ENCODE peak calls at places on chromosomes 12 and 14, in seven cellular contexts. One of them, this sample, is unnamed.

GRCh38 chr12:94180558-94181296 is 32.4 kb downstream of the PLXNC1 start:
- DNase-seq in activated CD8-positive, alpha-beta memory T cell treated with anti-CD3 and anti-CD28 coated beads for 4 hours: peak
- DNase-seq in thoracic aorta: no peak
- DNase-seq in WERI-Rb-1: no peak
- DNase-seq in activated gamma-delta T cell: no peak
- DNase-seq in substantia nigra: no peak
- DNase-seq in AG08395: no peak
- DNase-seq in this sample: no peak

GRCh38 chr12:28941248-28941647 is 207.8 kb upstream of the FAR2 start:
- DNase-seq in thoracic aorta: no peak
- DNase-seq in AG08395: peak
- DNase-seq in WERI-Rb-1: no peak
- DNase-seq in activated gamma-delta T cell: no peak
- DNase-seq in substantia nigra: no peak
- DNase-seq in activated CD8-positive, alpha-beta memory T cell treated with anti-CD3 and anti-CD28 coated beads for 4 hours: no peak
- DNase-seq in this sample: no peak

GRCh38 chr14:55654233-55654632 is 74.2 kb downstream of the KTN1 start:
- DNase-seq in activated CD8-positive, alpha-beta memory T cell treated with anti-CD3 and anti-CD28 coated beads for 4 hours: no peak
- DNase-seq in activated gamma-delta T cell: no peak
- DNase-seq in substantia nigra: no peak
- DNase-seq in thoracic aorta: no peak
- DNase-seq in WERI-Rb-1: no peak
- DNase-seq in AG08395: no peak
- DNase-seq in this sample: no peak

GRCh38 chr12:124053855-124054254 is 80.8 kb downstream of the ZNF664 start:
- DNase-seq in activated CD8-positive, alpha-beta memory T cell treated with anti-CD3 and anti-CD28 coated beads for 4 hours: no peak
- DNase-seq in activated gamma-delta T cell: no peak
- DNase-seq in AG08395: peak
- DNase-seq in substantia nigra: peak
- DNase-seq in WERI-Rb-1: peak
- DNase-seq in thoracic aorta: no peak
- DNase-seq in this sample: no peak

GRCh38 chr12:51517316-51517715 is 73.7 kb upstream of the SCN8A start:
- DNase-seq in substantia nigra: no peak
- DNase-seq in WERI-Rb-1: no peak
- DNase-seq in thoracic aorta: no peak
- DNase-seq in AG08395: no peak
- DNase-seq in activated CD8-positive, alpha-beta memory T cell treated with anti-CD3 and anti-CD28 coated beads for 4 hours: no peak
- DNase-seq in activated gamma-delta T cell: no peak
- DNase-seq in this sample: no peak

GRCh38 chr14:104142136-104143041 is 4.0 kb downstream of the KIF26A start:
- DNase-seq in activated gamma-delta T cell: no peak
- DNase-seq in AG08395: no peak
- DNase-seq in thoracic aorta: no peak
- DNase-seq in activated CD8-positive, alpha-beta memory T cell treated with anti-CD3 and anti-CD28 coated beads for 4 hours: no peak
- DNase-seq in WERI-Rb-1: peak
- DNase-seq in substantia nigra: no peak
- DNase-seq in this sample: no peak

GRCh38 chr12:56221233-56221756 is 427 bp downstream of the RNF41 start:
- DNase-seq in thoracic aorta: peak
- DNase-seq in activated CD8-positive, alpha-beta memory T cell treated with anti-CD3 and anti-CD28 coated beads for 4 hours: no peak
- DNase-seq in AG08395: peak
- DNase-seq in WERI-Rb-1: no peak
- DNase-seq in activated gamma-delta T cell: no peak
- DNase-seq in substantia nigra: no peak
- DNase-seq in this sample: no peak

GRCh38 chr12:24227550-24227949 is 278.1 kb upstream of the SOX5 start:
- DNase-seq in WERI-Rb-1: no peak
- DNase-seq in AG08395: no peak
- DNase-seq in thoracic aorta: no peak
- DNase-seq in substantia nigra: no peak
- DNase-seq in activated gamma-delta T cell: no peak
- DNase-seq in activated CD8-positive, alpha-beta memory T cell treated with anti-CD3 and anti-CD28 coated beads for 4 hours: no peak
- DNase-seq in this sample: no peak

GRCh38 chr14:32623300-32624093 is 294.4 kb downstream of the AKAP6 start:
- DNase-seq in AG08395: peak
- DNase-seq in activated gamma-delta T cell: no peak
- DNase-seq in substantia nigra: no peak
- DNase-seq in thoracic aorta: no peak
- DNase-seq in WERI-Rb-1: no peak
- DNase-seq in activated CD8-positive, alpha-beta memory T cell treated with anti-CD3 and anti-CD28 coated beads for 4 hours: no peak
- DNase-seq in this sample: no peak